ENCODE peak calls at places on chromosomes 11 and 22, in nine cellular contexts. One of them, this sample, is unnamed.

GRCh38 chr11:106503901-106504300 is 426.4 kb downstream of the AASDHPPT start:
- DNase-seq in NCI-H2171 treated with DMSO at 0.1 percent for 48 hours: no peak
- DNase-seq in Peyer's patch: no peak
- DNase-seq in GM03348: no peak
- DNase-seq in AG10803: peak
- DNase-seq in heart left ventricle: no peak
- DNase-seq in endothelial cell: no peak
- DNase-seq in midbrain: no peak
- DNase-seq in NCI-H1092: no peak
- DNase-seq in this sample: no peak

GRCh38 chr22:19974233-19974861 is 32.7 kb upstream of the TXNRD2 start:
- DNase-seq in heart left ventricle: no peak
- DNase-seq in Peyer's patch: no peak
- DNase-seq in AG10803: peak
- DNase-seq in NCI-H2171 treated with DMSO at 0.1 percent for 48 hours: peak
- DNase-seq in NCI-H1092: peak
- DNase-seq in GM03348: peak
- DNase-seq in endothelial cell: peak
- DNase-seq in midbrain: peak
- DNase-seq in this sample: peak

GRCh38 chr11:6612816-6613136 is 760 bp upstream of the TAF10 start:
- DNase-seq in midbrain: no peak
- DNase-seq in AG10803: no peak
- DNase-seq in NCI-H1092: no peak
- DNase-seq in heart left ventricle: no peak
- DNase-seq in NCI-H2171 treated with DMSO at 0.1 percent for 48 hours: no peak
- DNase-seq in GM03348: no peak
- DNase-seq in endothelial cell: peak
- DNase-seq in Peyer's patch: peak
- DNase-seq in this sample: no peak

GRCh38 chr11:124717786-124718634 is 21.7 kb upstream of the NRGN start:
- DNase-seq in NCI-H2171 treated with DMSO at 0.1 percent for 48 hours: peak
- DNase-seq in endothelial cell: peak
- DNase-seq in AG10803: no peak
- DNase-seq in GM03348: peak
- DNase-seq in midbrain: no peak
- DNase-seq in NCI-H1092: no peak
- DNase-seq in heart left ventricle: peak
- DNase-seq in Peyer's patch: no peak
- DNase-seq in this sample: no peak

GRCh38 chr11:57502376-57502775 is 13.1 kb downstream of the SLC43A1 start:
- DNase-seq in endothelial cell: no peak
- DNase-seq in AG10803: no peak
- DNase-seq in GM03348: no peak
- DNase-seq in midbrain: no peak
- DNase-seq in NCI-H1092: no peak
- DNase-seq in heart left ventricle: no peak
- DNase-seq in NCI-H2171 treated with DMSO at 0.1 percent for 48 hours: no peak
- DNase-seq in Peyer's patch: no peak
- DNase-seq in this sample: no peak

GRCh38 chr11:93572621-93573020 is 29.4 kb upstream of the SMCO4 start:
- DNase-seq in Peyer's patch: no peak
- DNase-seq in NCI-H1092: no peak
- DNase-seq in GM03348: no peak
- DNase-seq in endothelial cell: no peak
- DNase-seq in heart left ventricle: no peak
- DNase-seq in AG10803: no peak
- DNase-seq in NCI-H2171 treated with DMSO at 0.1 percent for 48 hours: no peak
- DNase-seq in midbrain: no peak
- DNase-seq in this sample: no peak

GRCh38 chr22:29002603-29003002 is 59.0 kb downstream of the C22orf31 start:
- DNase-seq in Peyer's patch: no peak
- DNase-seq in NCI-H2171 treated with DMSO at 0.1 percent for 48 hours: peak
- DNase-seq in AG10803: no peak
- DNase-seq in midbrain: no peak
- DNase-seq in endothelial cell: no peak
- DNase-seq in heart left ventricle: no peak
- DNase-seq in GM03348: no peak
- DNase-seq in NCI-H1092: peak
- DNase-seq in this sample: no peak

GRCh38 chr11:125348704-125349635 is 147.1 kb downstream of the FEZ1 start:
- DNase-seq in heart left ventricle: no peak
- DNase-seq in endothelial cell: peak
- DNase-seq in NCI-H1092: peak
- DNase-seq in AG10803: peak
- DNase-seq in midbrain: peak
- DNase-seq in GM03348: peak
- DNase-seq in Peyer's patch: peak
- DNase-seq in NCI-H2171 treated with DMSO at 0.1 percent for 48 hours: peak
- DNase-seq in this sample: peak

GRCh38 chr11:130769782-130770565 is 146.3 kb downstream of the SNX19 start:
- DNase-seq in AG10803: no peak
- DNase-seq in endothelial cell: no peak
- DNase-seq in Peyer's patch: no peak
- DNase-seq in midbrain: no peak
- DNase-seq in heart left ventricle: no peak
- DNase-seq in NCI-H2171 treated with DMSO at 0.1 percent for 48 hours: no peak
- DNase-seq in NCI-H1092: no peak
- DNase-seq in GM03348: no peak
- DNase-seq in this sample: no peak

GRCh38 chr22:25777411-25777810 is 35.4 kb downstream of the MYO18B start:
- DNase-seq in AG10803: no peak
- DNase-seq in GM03348: no peak
- DNase-seq in Peyer's patch: no peak
- DNase-seq in heart left ventricle: no peak
- DNase-seq in midbrain: no peak
- DNase-seq in NCI-H1092: no peak
- DNase-seq in NCI-H2171 treated with DMSO at 0.1 percent for 48 hours: no peak
- DNase-seq in endothelial cell: no peak
- DNase-seq in this sample: no peak

GRCh38 chr11:4190098-4190497 is 95.5 kb downstream of the RRM1 start:
- DNase-seq in endothelial cell: no peak
- DNase-seq in AG10803: no peak
- DNase-seq in midbrain: no peak
- DNase-seq in NCI-H1092: no peak
- DNase-seq in Peyer's patch: no peak
- DNase-seq in GM03348: no peak
- DNase-seq in heart left ventricle: no peak
- DNase-seq in NCI-H2171 treated with DMSO at 0.1 percent for 48 hours: no peak
- DNase-seq in this sample: no peak

GRCh38 chr11:129881570-129882170 is 13.7 kb downstream of the NFRKB start:
- DNase-seq in midbrain: no peak
- DNase-seq in GM03348: peak
- DNase-seq in AG10803: peak
- DNase-seq in NCI-H2171 treated with DMSO at 0.1 percent for 48 hours: peak
- DNase-seq in heart left ventricle: no peak
- DNase-seq in Peyer's patch: no peak
- DNase-seq in NCI-H1092: no peak
- DNase-seq in endothelial cell: peak
- DNase-seq in this sample: peak

GRCh38 chr11:10208045-10208674 is 85.9 kb downstream of the SBF2 start:
- DNase-seq in GM03348: peak
- DNase-seq in AG10803: peak
- DNase-seq in heart left ventricle: no peak
- DNase-seq in Peyer's patch: no peak
- DNase-seq in NCI-H2171 treated with DMSO at 0.1 percent for 48 hours: peak
- DNase-seq in NCI-H1092: no peak
- DNase-seq in endothelial cell: no peak
- DNase-seq in midbrain: peak
- DNase-seq in this sample: no peak

GRCh38 chr11:73274722-73275380 is 2.7 kb downstream of the P2RY6 start:
- DNase-seq in Peyer's patch: no peak
- DNase-seq in midbrain: no peak
- DNase-seq in AG10803: no peak
- DNase-seq in NCI-H1092: no peak
- DNase-seq in heart left ventricle: no peak
- DNase-seq in GM03348: no peak
- DNase-seq in endothelial cell: no peak
- DNase-seq in NCI-H2171 treated with DMSO at 0.1 percent for 48 hours: no peak
- DNase-seq in this sample: no peak

GRCh38 chr11:110297082-110297725 is 790 bp upstream of the RDX start:
- DNase-seq in Peyer's patch: no peak
- DNase-seq in AG10803: no peak
- DNase-seq in endothelial cell: no peak
- DNase-seq in NCI-H2171 treated with DMSO at 0.1 percent for 48 hours: no peak
- DNase-seq in GM03348: peak
- DNase-seq in NCI-H1092: no peak
- DNase-seq in midbrain: no peak
- DNase-seq in heart left ventricle: no peak
- DNase-seq in this sample: no peak

GRCh38 chr11:68504432-68505066 is 44.0 kb downstream of the PPP6R3 start:
- DNase-seq in NCI-H1092: no peak
- DNase-seq in Peyer's patch: no peak
- DNase-seq in endothelial cell: no peak
- DNase-seq in midbrain: no peak
- DNase-seq in heart left ventricle: no peak
- DNase-seq in GM03348: no peak
- DNase-seq in NCI-H2171 treated with DMSO at 0.1 percent for 48 hours: no peak
- DNase-seq in AG10803: peak
- DNase-seq in this sample: no peak

GRCh38 chr22:49962012-49962750 is 1.6 kb downstream of the PIM3 start:
- DNase-seq in heart left ventricle: peak
- DNase-seq in midbrain: peak
- DNase-seq in Peyer's patch: peak
- DNase-seq in NCI-H1092: peak
- DNase-seq in AG10803: peak
- DNase-seq in endothelial cell: peak
- DNase-seq in NCI-H2171 treated with DMSO at 0.1 percent for 48 hours: peak
- DNase-seq in GM03348: peak
- DNase-seq in this sample: peak

GRCh38 chr11:63937713-63938480 is 905 bp upstream of the NAA40 start:
- DNase-seq in AG10803: no peak
- DNase-seq in heart left ventricle: no peak
- DNase-seq in Peyer's patch: peak
- DNase-seq in GM03348: no peak
- DNase-seq in NCI-H1092: peak
- DNase-seq in midbrain: no peak
- DNase-seq in endothelial cell: no peak
- DNase-seq in NCI-H2171 treated with DMSO at 0.1 percent for 48 hours: peak
- DNase-seq in this sample: no peak

GRCh38 chr11:118658372-118659313 is 20.8 kb downstream of the TREH start:
- DNase-seq in NCI-H2171 treated with DMSO at 0.1 percent for 48 hours: no peak
- DNase-seq in midbrain: no peak
- DNase-seq in endothelial cell: peak
- DNase-seq in heart left ventricle: peak
- DNase-seq in AG10803: no peak
- DNase-seq in GM03348: peak
- DNase-seq in Peyer's patch: no peak
- DNase-seq in NCI-H1092: no peak
- DNase-seq in this sample: no peak

GRCh38 chr11:12930850-12931249 is 78.3 kb upstream of the RASSF10 start:
- DNase-seq in heart left ventricle: no peak
- DNase-seq in NCI-H1092: no peak
- DNase-seq in midbrain: no peak
- DNase-seq in endothelial cell: no peak
- DNase-seq in NCI-H2171 treated with DMSO at 0.1 percent for 48 hours: no peak
- DNase-seq in GM03348: no peak
- DNase-seq in Peyer's patch: no peak
- DNase-seq in AG10803: no peak
- DNase-seq in this sample: no peak

GRCh38 chr11:111329306-111330204 is 31.2 kb downstream of the POU2AF3 start:
- DNase-seq in midbrain: peak
- DNase-seq in GM03348: no peak
- DNase-seq in endothelial cell: no peak
- DNase-seq in heart left ventricle: no peak
- DNase-seq in NCI-H2171 treated with DMSO at 0.1 percent for 48 hours: peak
- DNase-seq in AG10803: no peak
- DNase-seq in Peyer's patch: no peak
- DNase-seq in NCI-H1092: no peak
- DNase-seq in this sample: no peak

GRCh38 chr11:106986261-106986660 is 32.0 kb downstream of the GUCY1A2 start:
- DNase-seq in NCI-H1092: no peak
- DNase-seq in NCI-H2171 treated with DMSO at 0.1 percent for 48 hours: no peak
- DNase-seq in heart left ventricle: no peak
- DNase-seq in midbrain: no peak
- DNase-seq in GM03348: peak
- DNase-seq in Peyer's patch: no peak
- DNase-seq in AG10803: peak
- DNase-seq in endothelial cell: no peak
- DNase-seq in this sample: no peak

GRCh38 chr11:35216962-35217667 is 78.1 kb downstream of the CD44 start:
- DNase-seq in GM03348: no peak
- DNase-seq in heart left ventricle: no peak
- DNase-seq in midbrain: no peak
- DNase-seq in Peyer's patch: no peak
- DNase-seq in NCI-H2171 treated with DMSO at 0.1 percent for 48 hours: no peak
- DNase-seq in NCI-H1092: no peak
- DNase-seq in endothelial cell: no peak
- DNase-seq in AG10803: no peak
- DNase-seq in this sample: peak

GRCh38 chr11:6303657-6304056 is 16.6 kb downstream of the CAVIN3 start:
- DNase-seq in NCI-H2171 treated with DMSO at 0.1 percent for 48 hours: no peak
- DNase-seq in Peyer's patch: no peak
- DNase-seq in heart left ventricle: no peak
- DNase-seq in endothelial cell: no peak
- DNase-seq in AG10803: no peak
- DNase-seq in GM03348: no peak
- DNase-seq in midbrain: no peak
- DNase-seq in NCI-H1092: no peak
- DNase-seq in this sample: no peak

GRCh38 chr11:46489668-46490560 is 98.3 kb upstream of the CHRM4 start:
- DNase-seq in heart left ventricle: no peak
- DNase-seq in NCI-H2171 treated with DMSO at 0.1 percent for 48 hours: peak
- DNase-seq in midbrain: no peak
- DNase-seq in AG10803: peak
- DNase-seq in endothelial cell: peak
- DNase-seq in NCI-H1092: peak
- DNase-seq in GM03348: peak
- DNase-seq in Peyer's patch: no peak
- DNase-seq in this sample: peak

GRCh38 chr11:111128471-111128870 is 117.1 kb upstream of the POU2AF2 start:
- DNase-seq in heart left ventricle: no peak
- DNase-seq in Peyer's patch: no peak
- DNase-seq in endothelial cell: no peak
- DNase-seq in AG10803: no peak
- DNase-seq in NCI-H2171 treated with DMSO at 0.1 percent for 48 hours: no peak
- DNase-seq in NCI-H1092: no peak
- DNase-seq in GM03348: no peak
- DNase-seq in midbrain: no peak
- DNase-seq in this sample: no peak

This sample was measured in activated T-helper 2 cell treated with anti-CD3 and anti-CD28 coated beads, Interferon-gamma antibody, Interleukin-2, Interleukin-4, amounts not matched to agents 10 μg/mL and 5 μg/mL and 100 μg/mL, durations not matched to agents 14 hours and 24 hours and 36 hours.